ENCODE peak calls at places on chromosome 21, in four cellular contexts. G, H, X and S are unnamed samples.

GRCh38 chr21:27515676-27516075 is 548.8 kb upstream of the ADAMTS5 start:
- DNase-seq in G (no peak), H (no peak), X (no peak), S (no peak)

GRCh38 chr21:42923553-42924432 is 1.6 kb downstream of the ERVH48-1 start:
- DNase-seq in H (peak), G (peak), X (peak), S (peak)

GRCh38 chr21:42495765-42496119 is 282 bp downstream of the RSPH1 start:
- DNase-seq in X (no peak), H (no peak), G (no peak), S (no peak)

GRCh38 chr21:20997633-20998455 is at the start of gene NCAM2:
- DNase-seq in X (peak), H (peak), G (peak), S (peak)

GRCh38 chr21:39125752-39126485 is 57.3 kb downstream of the PSMG1 start:
- DNase-seq in G (peak), H (peak), X (peak), S (no peak)

GRCh38 chr21:38847556-38847955 is 41.8 kb downstream of the ETS2 start:
- DNase-seq in X (no peak), H (no peak), G (no peak), S (no peak)

GRCh38 chr21:33105088-33105487 is 35.1 kb downstream of the OLIG1 start:
- DNase-seq in X (no peak), H (no peak), G (no peak), S (no peak)

GRCh38 chr21:14453964-14454641 is 71.2 kb upstream of the HSPA13 start:
- DNase-seq in G (no peak), H (no peak), X (no peak), S (no peak)

GRCh38 chr21:33940846-33941245 is 25.2 kb upstream of the ATP5PO start:
- DNase-seq in G (no peak), H (no peak), X (no peak), S (no peak)

GRCh38 chr21:37670883-37671282 is 245.4 kb downstream of the KCNJ6 start:
- DNase-seq in G (no peak), X (no peak), H (no peak), S (no peak)

GRCh38 chr21:33261635-33262034 is 4.5 kb upstream of the IL10RB start:
- DNase-seq in H (no peak), G (no peak), X (no peak), S (no peak)

GRCh38 chr21:34670220-34670961 is 1.6 kb downstream of the CLIC6 start:
- DNase-seq in X (no peak), G (no peak), H (no peak), S (peak)

GRCh38 chr21:32819702-32820101 is 48.1 kb upstream of the PAXBP1 start:
- DNase-seq in H (no peak), X (no peak), G (peak), S (no peak)

GRCh38 chr21:44441041-44441400 is 14.3 kb upstream of the LRRC3 start:
- DNase-seq in G (no peak), H (no peak), X (no peak), S (no peak)

GRCh38 chr21:44304846-44305245 is 5.0 kb downstream of the PFKL start:
- DNase-seq in G (no peak), H (no peak), X (peak), S (peak)

GRCh38 chr21:35520302-35520701 is 471.2 kb upstream of the RUNX1 start:
- DNase-seq in H (no peak), G (no peak), X (no peak), S (no peak)

GRCh38 chr21:26490771-26491170 is 82.3 kb downstream of the CYYR1 start:
- DNase-seq in G (no peak), H (no peak), X (no peak), S (no peak)

GRCh38 chr21:44533121-44533890 is 6.7 kb downstream of the KRTAP10-1 start:
- DNase-seq in G (peak), H (no peak), X (no peak), S (no peak)

GRCh38 chr21:18000961-18001522 is 181.9 kb upstream of the C21orf91 start:
- DNase-seq in G (no peak), H (no peak), X (no peak), S (no peak)

GRCh38 chr21:44517175-44517899 is 22.7 kb downstream of the KRTAP10-1 start:
- DNase-seq in X (no peak), H (no peak), G (no peak), S (no peak)

GRCh38 chr21:46597896-46598343 is 7.0 kb downstream of the S100B start:
- DNase-seq in G (no peak), H (no peak), X (no peak), S (no peak)

GRCh38 chr21:17931080-17931479 is 111.9 kb upstream of the C21orf91 start:
- DNase-seq in H (no peak), G (no peak), X (no peak), S (no peak)

GRCh38 chr21:37821791-37822450 is 94.3 kb downstream of the KCNJ6 start:
- DNase-seq in X (no peak), G (no peak), H (no peak), S (no peak)

GRCh38 chr21:43295016-43295958 is 126.5 kb downstream of the CRYAA start:
- DNase-seq in X (no peak), H (no peak), G (no peak), S (no peak)

GRCh38 chr21:15761508-15762100 is 31.8 kb downstream of the USP25 start:
- DNase-seq in H (peak), X (no peak), G (no peak), S (no peak)

GRCh38 chr21:39082656-39083376 is 100.4 kb downstream of the PSMG1 start:
- DNase-seq in X (no peak), H (no peak), G (no peak), S (no peak)

GRCh38 chr21:26717146-26717739 is 128.0 kb downstream of the ADAMTS1 start:
- DNase-seq in G (no peak), X (no peak), H (no peak), S (no peak)

GRCh38 chr21:33198346-33199135 is 31.2 kb upstream of the IFNAR2 start:
- DNase-seq in X (no peak), G (peak), H (peak), S (no peak)

GRCh38 chr21:20943476-20944085 is 54.6 kb upstream of the NCAM2 start:
- DNase-seq in G (no peak), X (no peak), H (no peak), S (no peak)

GRCh38 chr21:14403681-14404318 is 20.9 kb upstream of the HSPA13 start:
- DNase-seq in X (no peak), H (no peak), G (no peak), S (no peak)

GRCh38 chr21:27024971-27025370 is 58.1 kb upstream of the ADAMTS5 start:
- DNase-seq in X (no peak), H (no peak), G (no peak), S (no peak)

GRCh38 chr21:18384771-18385170 is 18.8 kb downstream of the TMPRSS15 start:
- DNase-seq in X (no peak), G (no peak), H (no peak), S (no peak)

GRCh38 chr21:43298546-43299440 is 128.1 kb downstream of the SIK1 start:
- DNase-seq in H (no peak), X (no peak), G (no peak), S (no peak)

GRCh38 chr21:27021046-27021445 is 54.2 kb upstream of the ADAMTS5 start:
- DNase-seq in X (no peak), H (no peak), G (no peak), S (no peak)

GRCh38 chr21:27839512-27840115 is 872.7 kb upstream of the ADAMTS5 start:
- DNase-seq in H (no peak), G (no peak), X (no peak), S (no peak)

GRCh38 chr21:45549670-45550463 is 7.6 kb upstream of the SLC19A1 start:
- DNase-seq in X (no peak), H (no peak), G (peak), S (no peak)
- TF ChIP-seq CTCF in X (no peak), H (no peak), G (no peak), S (no peak)

GRCh38 chr21:40936771-40937261 is 89.9 kb upstream of the DSCAM start:
- DNase-seq in G (no peak), X (no peak), H (no peak), S (no peak)
- TF ChIP-seq CTCF in G (no peak), X (no peak), H (no peak), S (no peak)

DNA sequence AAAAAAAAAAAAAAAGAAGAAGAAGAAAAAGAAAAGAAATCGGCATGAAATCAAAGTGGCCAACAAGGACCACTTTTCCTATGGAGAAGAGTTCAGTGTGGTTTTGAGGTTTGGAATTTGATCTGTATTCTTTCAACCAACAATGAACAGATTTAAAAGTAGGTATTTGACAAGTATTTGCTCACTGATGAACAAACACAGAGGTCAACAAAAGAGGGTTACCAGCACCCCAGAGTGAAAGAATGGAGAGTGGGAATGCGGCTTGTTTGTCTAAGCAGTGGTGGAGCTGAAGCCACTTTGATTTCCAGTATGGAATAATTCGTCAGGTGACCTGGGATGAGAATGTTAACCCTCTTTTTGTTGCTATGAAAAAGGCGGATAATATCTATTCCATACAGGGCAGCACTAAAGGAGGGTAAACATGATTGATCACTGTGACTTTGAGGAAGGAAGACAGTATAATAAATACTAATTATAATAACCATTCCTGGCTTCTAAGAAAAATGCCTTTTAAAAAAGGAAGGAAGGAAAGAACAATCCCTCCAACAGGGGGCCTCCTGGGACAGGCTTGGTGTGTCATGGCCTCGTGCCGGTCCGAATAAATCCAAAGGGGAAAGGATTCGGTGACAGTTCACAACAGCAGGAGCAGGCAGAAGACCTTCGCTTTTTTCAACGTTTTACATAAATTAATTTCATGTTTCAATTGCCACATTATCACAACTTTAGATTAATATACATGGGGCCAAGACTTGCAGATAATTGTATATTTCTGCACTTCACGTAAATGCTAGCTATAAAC is 37.2 kb upstream of the SIM2 start:
- DNase-seq in G (no peak), X (peak), H (no peak), S (no peak)
- TF ChIP-seq CTCF in G (no peak), X (peak), H (no peak), S (peak)

DNA sequence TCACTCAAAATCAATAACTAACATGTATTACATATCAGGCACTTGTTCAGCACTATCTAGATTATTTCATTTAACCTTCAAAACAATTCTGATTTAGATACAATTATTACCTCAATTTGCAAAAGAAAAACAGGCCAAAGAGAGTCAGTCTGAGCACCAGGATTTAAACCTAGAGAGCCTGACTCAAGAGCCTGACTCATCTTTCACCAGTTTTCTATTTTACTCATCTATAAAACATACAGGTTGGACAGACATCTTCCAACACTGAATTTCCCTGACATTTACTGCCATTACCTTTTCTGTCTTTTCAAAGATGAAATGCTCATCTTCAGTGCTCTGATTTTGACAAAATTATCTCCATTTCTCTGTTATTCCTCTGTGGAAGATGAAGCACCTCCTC is 116.5 kb downstream of the MRPL39 start:
- DNase-seq in G (no peak), X (no peak), H (no peak), S (no peak)
- TF ChIP-seq CTCF in G (no peak), X (no peak), H (no peak), S (no peak)